ENCODE peak calls at places on chromosomes 11 and 22, in eight cellular contexts. One of them, this sample, is unnamed.

GRCh38 chr22:49427941-49428340 is 399.7 kb downstream of the BRD1 start:
- DNase-seq in epithelial cell of proximal tubule: no peak
- DNase-seq in psoas muscle: no peak
- DNase-seq in Calu3: no peak
- DNase-seq in NCI-H1694 treated with DMSO at 0.1 percent for 48 hours: no peak
- DNase-seq in smooth muscle cell of the brain vasculature: no peak
- DNase-seq in cardiac muscle cell: no peak
- DNase-seq in ELF-1: no peak
- DNase-seq in this sample: no peak

GRCh38 chr22:42065408-42066132 is 5.0 kb downstream of the NAGA start:
- DNase-seq in NCI-H1694 treated with DMSO at 0.1 percent for 48 hours: no peak
- DNase-seq in Calu3: no peak
- DNase-seq in ELF-1: peak
- DNase-seq in psoas muscle: no peak
- DNase-seq in cardiac muscle cell: no peak
- DNase-seq in smooth muscle cell of the brain vasculature: no peak
- DNase-seq in epithelial cell of proximal tubule: no peak
- DNase-seq in this sample: no peak

GRCh38 chr11:17776213-17776875 is 41.8 kb downstream of the KCNC1 start:
- DNase-seq in epithelial cell of proximal tubule: no peak
- DNase-seq in cardiac muscle cell: no peak
- DNase-seq in smooth muscle cell of the brain vasculature: no peak
- DNase-seq in NCI-H1694 treated with DMSO at 0.1 percent for 48 hours: no peak
- DNase-seq in Calu3: no peak
- DNase-seq in psoas muscle: peak
- DNase-seq in ELF-1: no peak
- DNase-seq in this sample: no peak

GRCh38 chr22:42939941-42940653 is 74.9 kb downstream of the PACSIN2 start:
- DNase-seq in cardiac muscle cell: peak
- DNase-seq in ELF-1: no peak
- DNase-seq in psoas muscle: no peak
- DNase-seq in smooth muscle cell of the brain vasculature: peak
- DNase-seq in Calu3: peak
- DNase-seq in epithelial cell of proximal tubule: no peak
- DNase-seq in NCI-H1694 treated with DMSO at 0.1 percent for 48 hours: no peak
- DNase-seq in this sample: no peak

GRCh38 chr22:50027639-50028537 is 15.3 kb upstream of the IL17REL start:
- DNase-seq in psoas muscle: no peak
- DNase-seq in smooth muscle cell of the brain vasculature: no peak
- DNase-seq in NCI-H1694 treated with DMSO at 0.1 percent for 48 hours: peak
- DNase-seq in ELF-1: peak
- DNase-seq in Calu3: peak
- DNase-seq in epithelial cell of proximal tubule: no peak
- DNase-seq in cardiac muscle cell: no peak
- DNase-seq in this sample: no peak

GRCh38 chr11:1706634-1707400 is 9.8 kb downstream of the KRTAP5-6 start:
- DNase-seq in cardiac muscle cell: peak
- DNase-seq in epithelial cell of proximal tubule: no peak
- DNase-seq in smooth muscle cell of the brain vasculature: no peak
- DNase-seq in psoas muscle: peak
- DNase-seq in ELF-1: no peak
- DNase-seq in Calu3: peak
- DNase-seq in NCI-H1694 treated with DMSO at 0.1 percent for 48 hours: no peak
- DNase-seq in this sample: no peak

GRCh38 chr11:70323811-70324210 is 53.3 kb downstream of the PPFIA1 start:
- DNase-seq in Calu3: no peak
- DNase-seq in ELF-1: no peak
- DNase-seq in psoas muscle: no peak
- DNase-seq in NCI-H1694 treated with DMSO at 0.1 percent for 48 hours: no peak
- DNase-seq in cardiac muscle cell: peak
- DNase-seq in epithelial cell of proximal tubule: no peak
- DNase-seq in smooth muscle cell of the brain vasculature: no peak
- DNase-seq in this sample: no peak

GRCh38 chr11:235180-235997 is 753 bp downstream of the SIRT3 start:
- DNase-seq in cardiac muscle cell: no peak
- DNase-seq in epithelial cell of proximal tubule: peak
- DNase-seq in NCI-H1694 treated with DMSO at 0.1 percent for 48 hours: no peak
- DNase-seq in psoas muscle: no peak
- DNase-seq in smooth muscle cell of the brain vasculature: no peak
- DNase-seq in ELF-1: no peak
- DNase-seq in Calu3: no peak
- DNase-seq in this sample: no peak

GRCh38 chr11:6927030-6927617 is 898 bp downstream of the ZNF215 start:
- DNase-seq in NCI-H1694 treated with DMSO at 0.1 percent for 48 hours: no peak
- DNase-seq in smooth muscle cell of the brain vasculature: no peak
- DNase-seq in cardiac muscle cell: no peak
- DNase-seq in epithelial cell of proximal tubule: peak
- DNase-seq in psoas muscle: no peak
- DNase-seq in Calu3: no peak
- DNase-seq in ELF-1: peak
- DNase-seq in this sample: no peak

GRCh38 chr11:128845334-128845780 is 21.7 kb downstream of the KCNJ1 start:
- DNase-seq in epithelial cell of proximal tubule: no peak
- DNase-seq in NCI-H1694 treated with DMSO at 0.1 percent for 48 hours: no peak
- DNase-seq in cardiac muscle cell: no peak
- DNase-seq in Calu3: no peak
- DNase-seq in ELF-1: no peak
- DNase-seq in smooth muscle cell of the brain vasculature: no peak
- DNase-seq in psoas muscle: no peak
- DNase-seq in this sample: no peak

GRCh38 chr22:30392661-30393321 is 4.0 kb upstream of the SEC14L2 start:
- DNase-seq in cardiac muscle cell: no peak
- DNase-seq in ELF-1: no peak
- DNase-seq in epithelial cell of proximal tubule: no peak
- DNase-seq in psoas muscle: no peak
- DNase-seq in Calu3: no peak
- DNase-seq in smooth muscle cell of the brain vasculature: no peak
- DNase-seq in NCI-H1694 treated with DMSO at 0.1 percent for 48 hours: no peak
- DNase-seq in this sample: no peak

GRCh38 chr11:61733120-61733978 is 19.1 kb upstream of the MYRF start:
- DNase-seq in NCI-H1694 treated with DMSO at 0.1 percent for 48 hours: peak
- DNase-seq in Calu3: peak
- DNase-seq in smooth muscle cell of the brain vasculature: peak
- DNase-seq in cardiac muscle cell: peak
- DNase-seq in psoas muscle: peak
- DNase-seq in epithelial cell of proximal tubule: no peak
- DNase-seq in ELF-1: peak
- DNase-seq in this sample: peak

GRCh38 chr11:107563702-107564101 is 1.8 kb downstream of the ALKBH8 start:
- DNase-seq in NCI-H1694 treated with DMSO at 0.1 percent for 48 hours: peak
- DNase-seq in epithelial cell of proximal tubule: no peak
- DNase-seq in smooth muscle cell of the brain vasculature: peak
- DNase-seq in cardiac muscle cell: peak
- DNase-seq in ELF-1: peak
- DNase-seq in psoas muscle: no peak
- DNase-seq in Calu3: peak
- DNase-seq in this sample: peak

GRCh38 chr11:1844221-1845094 is 5.7 kb downstream of the TNNI2 start:
- DNase-seq in epithelial cell of proximal tubule: no peak
- DNase-seq in cardiac muscle cell: peak
- DNase-seq in Calu3: no peak
- DNase-seq in ELF-1: no peak
- DNase-seq in psoas muscle: peak
- DNase-seq in smooth muscle cell of the brain vasculature: no peak
- DNase-seq in NCI-H1694 treated with DMSO at 0.1 percent for 48 hours: no peak
- DNase-seq in this sample: no peak